ENCODE peak calls at places on chromosomes 11 and 22, in five cellular contexts. K is K562, T is H1, E is GM12878, X is HepG2. Q is an unnamed sample.

GRCh38 chr11:120391297-120391696 is 55.1 kb downstream of the ARHGEF12 start:
- DNase-seq in K (no peak), T (no peak), E (no peak), X (peak; percentile 92), Q (no peak)

GRCh38 chr11:119434531-119435330 is 11.8 kb upstream of the THY1 start:
- DNase-seq in K (no peak), T (no peak), E (no peak), X (no peak), Q (no peak)

GRCh38 chr22:40368016-40368415 is 2.4 kb upstream of the SGSM3 start:
- DNase-seq in K (no peak), T (no peak), E (no peak), X (no peak), Q (no peak)

GRCh38 chr11:61697093-61697492 is 16.9 kb downstream of the DAGLA start:
- DNase-seq in K (no peak), T (no peak), E (no peak), X (no peak), Q (no peak)

GRCh38 chr11:74464746-74465145 is 2.6 kb downstream of the KCNE3 start:
- DNase-seq in K (no peak), T (no peak), E (no peak), X (no peak), Q (no peak)

GRCh38 chr22:50705219-50705691 is 32.6 kb downstream of the SHANK3 start:
- DNase-seq in K (peak; percentile 67), T (peak; percentile 44), E (no peak), X (no peak), Q (no peak)

GRCh38 chr11:128905345-128906184 is 14.4 kb downstream of the KCNJ5 start:
- DNase-seq in K (peak; percentile 63), T (no peak), E (no peak), X (no peak), Q (peak; percentile 80)

GRCh38 chr11:134124660-134125451 is 56.0 kb downstream of the JAM3 start:
- DNase-seq in K (no peak), T (no peak), E (no peak), X (no peak), Q (no peak)

GRCh38 chr11:641806-642370 is 4.8 kb downstream of the DRD4 start:
- DNase-seq in K (no peak), T (no peak), E (no peak), X (no peak), Q (no peak)

GRCh38 chr22:30422481-30423295 is 2.9 kb upstream of the MTFP1 start:
- DNase-seq in K (peak; percentile 19), T (peak; percentile 60), E (no peak), X (peak; percentile 81), Q (peak; percentile 86)

GRCh38 chr11:64095949-64096348 is 60.2 kb downstream of the FLRT1 start:
- DNase-seq in K (no peak), T (no peak), E (no peak), X (no peak), Q (no peak)

GRCh38 chr11:78265326-78265725 is 76.6 kb downstream of the USP35 start:
- DNase-seq in K (no peak), T (no peak), E (no peak), X (no peak), Q (no peak)

GRCh38 chr11:27022659-27023251 is 17.9 kb upstream of the BBOX1 start:
- DNase-seq in K (no peak), T (no peak), E (no peak), X (no peak), Q (no peak)

GRCh38 chr11:19502691-19503253 is 209.9 kb upstream of the NAV2 start:
- DNase-seq in K (no peak), T (no peak), E (no peak), X (no peak), Q (no peak)

GRCh38 chr22:43144949-43145348 is 1.8 kb upstream of the MCAT start:
- DNase-seq in K (no peak), T (no peak), E (no peak), X (no peak), Q (no peak)

GRCh38 chr11:24760681-24761080 is 263.8 kb downstream of the LUZP2 start:
- DNase-seq in K (no peak), T (no peak), E (no peak), X (no peak), Q (no peak)

GRCh38 chr11:47514825-47515647 is 37.9 kb downstream of the CELF1 start:
- DNase-seq in K (peak; percentile 40), T (no peak), E (no peak), X (no peak), Q (peak; percentile 26)

GRCh38 chr11:10550503-10550902 is 9.5 kb upstream of the RNF141 start:
- DNase-seq in K (no peak), T (no peak), E (no peak), X (peak; percentile 34), Q (no peak)

GRCh38 chr22:36234919-36235318 is 4.4 kb downstream of the APOL2 start:
- DNase-seq in K (no peak), T (no peak), E (no peak), X (no peak), Q (no peak)

GRCh38 chr11:8062781-8063257 is 18.2 kb upstream of the TUB start:
- DNase-seq in K (no peak), T (no peak), E (no peak), X (no peak), Q (no peak)

GRCh38 chr11:128284634-128285033 is 302.7 kb downstream of the ETS1 start:
- DNase-seq in K (no peak), T (no peak), E (no peak), X (no peak), Q (no peak)

GRCh38 chr11:64385953-64386704 is 27.2 kb downstream of the RPS6KA4 start:
- DNase-seq in K (no peak), T (no peak), E (no peak), X (peak; percentile 33), Q (no peak)

GRCh38 chr11:65814960-65815565 is 18.7 kb upstream of the SNX32 start:
- DNase-seq in K (no peak), T (no peak), E (no peak), X (no peak), Q (no peak)

GRCh38 chr22:38104084-38104483 is 6.4 kb downstream of the BAIAP2L2 start:
- DNase-seq in K (peak; percentile 44), T (no peak), E (no peak), X (no peak), Q (peak; percentile 44)

GRCh38 chr11:115505165-115505564 is 950 bp upstream of the CADM1 start:
- DNase-seq in K (no peak), T (no peak), E (no peak), X (no peak), Q (no peak)

GRCh38 chr11:32902089-32902665 is 9.6 kb downstream of the QSER1 start:
- DNase-seq in K (no peak), T (no peak), E (no peak), X (no peak), Q (no peak)

GRCh38 chr11:14645985-14646900 is 2.6 kb downstream of the PDE3B start:
- DNase-seq in K (no peak), T (no peak), E (no peak), X (no peak), Q (no peak)

GRCh38 chr11:134207538-134208239 is 16.1 kb downstream of the NCAPD3 start:
- DNase-seq in K (no peak), T (no peak), E (no peak), X (peak; percentile 9), Q (no peak)

GRCh38 chr11:76566811-76567210 is 103.7 kb downstream of the LRRC32 start:
- DNase-seq in K (no peak), T (no peak), E (no peak), X (no peak), Q (no peak)

GRCh38 chr22:31935961-31936635 is 8.2 kb upstream of the YWHAH start:
- DNase-seq in K (no peak), T (no peak), E (no peak), X (no peak), Q (no peak)

GRCh38 chr11:48019230-48019584 is 38.8 kb downstream of the PTPRJ start:
- DNase-seq in K (no peak), T (no peak), E (no peak), X (no peak), Q (no peak)

DNA sequence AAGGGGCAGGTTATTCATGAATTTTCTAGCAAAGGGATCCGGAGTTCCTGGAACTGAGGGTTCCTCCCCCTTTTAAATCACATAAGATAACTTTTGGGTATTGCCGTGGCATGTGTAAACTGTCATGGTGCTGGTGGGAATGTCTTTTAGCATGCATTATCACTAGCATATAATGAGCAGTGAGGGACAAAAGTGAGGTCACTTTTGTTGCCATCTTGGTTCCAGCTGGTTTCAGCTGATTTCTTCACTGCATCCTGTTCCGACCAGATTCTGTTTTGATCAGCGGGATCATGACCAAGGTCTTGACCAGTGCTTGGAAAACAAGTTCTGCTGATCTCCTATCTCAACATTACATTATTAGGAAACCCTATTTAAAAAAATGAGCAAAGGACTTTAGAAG is 7.4 kb downstream of the MIF start:
- DNase-seq in K (no peak), T (no peak), E (no peak), X (no peak), Q (no peak)
- TF ChIP-seq EP300 in K (no peak), T (no peak), E (no peak), X (no peak), Q (no peak)

GRCh38 chr11:2582958-2583604 is 116.7 kb downstream of the KCNQ1OT1 start:
- DNase-seq in K (no peak), T (no peak), E (no peak), X (no peak), Q (no peak)
- TF ChIP-seq HDAC2 in K (no peak), T (no peak), E (no peak), X (no peak), Q (no peak)

DNA sequence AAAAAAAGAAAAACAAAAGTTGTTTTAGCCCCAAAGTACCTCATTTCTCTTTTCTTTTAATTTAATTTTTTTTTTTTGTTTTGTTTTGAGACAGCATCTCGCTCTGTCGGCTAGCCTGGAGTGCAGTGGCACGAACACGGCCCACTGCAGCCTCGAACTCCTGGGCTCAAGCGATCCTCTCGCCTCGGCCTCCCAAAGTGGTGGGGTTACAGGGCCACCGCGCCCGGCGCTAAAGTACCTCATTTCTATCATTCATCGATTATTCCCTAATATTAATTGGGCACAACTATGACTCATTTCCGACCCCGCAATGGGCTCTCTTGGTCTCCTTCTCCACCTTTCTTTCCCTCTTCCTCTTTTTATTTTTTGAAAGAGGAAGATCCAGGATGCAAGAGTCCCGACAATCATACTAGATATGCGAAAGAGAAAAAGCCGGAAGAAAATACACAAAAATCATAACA is 521 bp upstream of the AIP start:
- DNase-seq in K (no peak), T (no peak), E (no peak), X (no peak), Q (no peak)
- TF ChIP-seq EP300 in K (no peak), T (no peak), E (no peak), X (no peak), Q (no peak)

GRCh38 chr11:18192988-18193387 is 20.4 kb downstream of the MRGPRX4 start:
- DNase-seq in K (no peak), T (no peak), E (peak; percentile 7), X (no peak), Q (no peak)
- TF ChIP-seq HDAC2 in K (no peak), T (no peak), E (no peak), X (no peak), Q (no peak)